ENCODE peak calls at places on chromosome X, in five cellular contexts. V, L, A, F and P are unnamed samples.

GRCh38 chrX:47199286-47199685 is 5.7 kb downstream of the UBA1 start:
- DNase-seq in V (no peak), L (no peak), A (no peak), F (no peak), P (no peak)

GRCh38 chrX:44872319-44872816 is 620 bp upstream of the KDM6A start:
- DNase-seq in V (no peak), L (no peak), A (peak), F (no peak), P (peak)

GRCh38 chrX:104324871-104325585 is 70.3 kb upstream of the ESX1 start:
- DNase-seq in V (no peak), L (no peak), A (no peak), F (no peak), P (no peak)

GRCh38 chrX:19758536-19758935 is 128.9 kb downstream of the SH3KBP1 start:
- DNase-seq in V (no peak), L (peak), A (no peak), F (no peak), P (no peak)

GRCh38 chrX:16222123-16222522 is 54.8 kb downstream of the MAGEB17 start:
- DNase-seq in V (no peak), L (no peak), A (no peak), F (no peak), P (no peak)

GRCh38 chrX:118188977-118189376 is 72.4 kb upstream of the KLHL13 start:
- DNase-seq in V (no peak), L (no peak), A (no peak), F (no peak), P (no peak)

GRCh38 chrX:2220296-2220695 is 280.5 kb downstream of the DHRSX start:
- DNase-seq in V (no peak), L (no peak), A (no peak), F (no peak), P (no peak)

GRCh38 chrX:6210230-6210629 is 18.4 kb downstream of the NLGN4X start:
- DNase-seq in V (no peak), L (no peak), A (no peak), F (no peak), P (no peak)

GRCh38 chrX:47358387-47359065 is 11.9 kb upstream of the ZNF157 start:
- DNase-seq in V (no peak), L (no peak), A (no peak), F (no peak), P (no peak)

GRCh38 chrX:31993635-31994034 is 921.8 kb upstream of the FTHL17 start:
- DNase-seq in V (no peak), L (peak), A (no peak), F (no peak), P (no peak)

GRCh38 chrX:34437586-34437985 is 219.5 kb downstream of the TMEM47 start:
- DNase-seq in V (no peak), L (no peak), A (no peak), F (no peak), P (no peak)

GRCh38 chrX:63032811-63033210 is 318.3 kb downstream of the SPIN4 start:
- DNase-seq in V (no peak), L (no peak), A (no peak), F (no peak), P (no peak)

GRCh38 chrX:19739683-19740082 is 147.7 kb downstream of the SH3KBP1 start:
- DNase-seq in V (no peak), L (peak), A (peak), F (no peak), P (peak)

GRCh38 chrX:47190445-47191269 is 3.0 kb upstream of the UBA1 start:
- DNase-seq in V (peak), L (peak), A (peak), F (peak), P (peak)

GRCh38 chrX:103847174-103847870 is 15.3 kb upstream of the RAB9B start:
- DNase-seq in V (no peak), L (no peak), A (no peak), F (no peak), P (no peak)

GRCh38 chrX:11770320-11770719 is 12.3 kb downstream of the MSL3 start:
- DNase-seq in V (no peak), L (peak), A (peak), F (peak), P (peak)

GRCh38 chrX:148771440-148771839 is 271.0 kb downstream of the AFF2 start:
- DNase-seq in V (no peak), L (no peak), A (no peak), F (no peak), P (no peak)

GRCh38 chrX:86263526-86263925 is 115.3 kb downstream of the DACH2 start:
- DNase-seq in V (no peak), L (no peak), A (no peak), F (no peak), P (no peak)

GRCh38 chrX:2969021-2969420 is 37.3 kb upstream of the ARSH start:
- DNase-seq in V (no peak), L (no peak), A (no peak), F (no peak), P (no peak)

GRCh38 chrX:151697537-151697936 is 2.3 kb downstream of the PRRG3 start:
- DNase-seq in V (no peak), L (no peak), A (no peak), F (no peak), P (no peak)

GRCh38 chrX:121365572-121366161 is 318.3 kb downstream of the GLUD2 start:
- DNase-seq in V (no peak), L (no peak), A (no peak), F (no peak), P (no peak)

GRCh38 chrX:122219735-122220134 is 964.3 kb upstream of the GRIA3 start:
- DNase-seq in V (no peak), L (no peak), A (no peak), F (no peak), P (no peak)

GRCh38 chrX:7480721-7481120 is 332.8 kb upstream of the PUDP start:
- DNase-seq in V (no peak), L (no peak), A (no peak), F (no peak), P (no peak)
- TF ChIP-seq TAF1 in V (no peak), L (no peak), A (no peak), F (no peak), P (no peak)

GRCh38 chrX:70433848-70434351 is 10.7 kb upstream of the DLG3 start:
- DNase-seq in V (peak), L (peak), A (peak), F (no peak), P (peak)

GRCh38 chrX:70436380-70436779 is 8.3 kb upstream of the DLG3 start:
- DNase-seq in V (no peak), L (no peak), A (peak), F (no peak), P (no peak)

GRCh38 chrX:70432936-70433847 is 10.1 kb downstream of the GDPD2 start:
- DNase-seq in V (no peak), L (no peak), A (peak), F (no peak), P (no peak)

GRCh38 chrX:70434914-70435586 is 9.6 kb upstream of the DLG3 start:
- DNase-seq in V (no peak), L (no peak), A (no peak), F (no peak), P (no peak)

DNA sequence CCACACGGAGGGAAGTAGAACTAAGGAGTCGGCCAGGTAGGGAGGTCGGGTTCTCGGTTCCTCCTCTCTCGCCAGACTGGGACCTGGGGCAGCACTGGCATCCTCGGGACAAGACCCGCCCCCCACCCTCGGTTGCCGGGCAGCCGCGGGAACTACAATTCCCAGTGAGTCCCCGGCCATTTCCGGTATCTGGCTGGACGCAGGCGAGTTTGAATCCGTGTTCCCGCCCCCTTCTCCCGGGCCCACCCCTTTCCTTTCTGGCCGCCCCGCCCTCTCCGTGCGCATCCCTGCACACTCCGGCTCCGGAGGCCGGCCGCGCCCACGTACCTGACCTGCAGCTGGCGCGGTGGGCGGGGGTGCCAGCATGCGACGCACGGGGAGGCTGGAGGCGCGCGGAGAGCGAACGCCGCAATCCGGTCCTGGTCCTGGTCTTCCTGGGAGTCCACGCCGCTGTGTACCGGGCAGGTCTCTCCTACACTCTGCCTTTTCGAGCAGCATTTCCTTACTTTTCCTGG is 10.2 kb upstream of the DLG3 start:
- DNase-seq in V (peak), L (peak), A (peak), F (no peak), P (peak)
- TF ChIP-seq POLR2A in V (no peak), L (peak), A (no peak), F (no peak), P (peak)

DNA sequence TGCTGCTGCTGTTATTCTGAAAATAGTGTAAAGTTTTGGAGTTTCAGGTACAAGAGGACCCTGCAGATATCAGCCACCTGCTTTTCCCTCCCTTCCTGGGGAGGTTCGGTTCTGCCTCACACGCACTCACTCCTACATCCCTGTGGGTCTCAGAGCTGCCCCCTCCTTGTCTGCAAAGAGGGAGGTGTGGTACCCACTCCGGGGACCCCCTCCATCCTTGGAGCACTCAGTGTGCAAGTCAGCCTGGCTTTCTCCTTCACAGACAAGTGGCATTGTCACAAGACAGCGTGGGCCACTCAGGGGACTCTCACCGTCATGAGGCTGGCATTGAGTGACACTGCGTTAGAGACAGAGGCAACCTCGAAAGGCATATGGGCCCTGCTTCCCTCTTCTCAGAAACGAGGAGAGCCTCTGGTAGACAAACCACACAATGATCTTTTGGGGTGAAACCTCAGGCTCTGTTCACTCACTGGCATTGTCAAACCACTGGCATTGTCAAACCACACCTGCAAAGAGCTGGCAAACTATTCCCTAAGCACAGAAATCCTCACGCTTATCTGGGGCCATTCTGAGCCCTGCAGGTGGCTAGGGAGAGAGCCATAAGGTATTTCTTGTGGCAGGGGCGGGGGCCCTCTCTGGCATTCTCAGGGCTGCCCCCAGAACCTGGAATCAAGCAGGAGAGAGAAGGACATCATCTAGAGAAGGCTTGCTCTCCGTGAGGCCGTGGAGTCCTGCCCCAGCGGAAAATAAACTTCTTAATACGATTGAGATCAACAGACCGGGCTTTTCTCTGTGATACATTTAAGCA is 285.0 kb downstream of the SHOX start:
- DNase-seq in V (no peak), L (no peak), A (no peak), F (no peak), P (no peak)
- TF ChIP-seq POLR2AphosphoS5 in V (no peak), L (no peak), A (no peak), F (no peak), P (no peak)

GRCh38 chrX:23817979-23818336 is 35.0 kb downstream of the SAT1 start:
- DNase-seq in V (no peak), L (no peak), A (no peak), F (no peak), P (no peak)
- TF ChIP-seq TAF1 in V (no peak), L (no peak), A (no peak), F (no peak), P (no peak)

DNA sequence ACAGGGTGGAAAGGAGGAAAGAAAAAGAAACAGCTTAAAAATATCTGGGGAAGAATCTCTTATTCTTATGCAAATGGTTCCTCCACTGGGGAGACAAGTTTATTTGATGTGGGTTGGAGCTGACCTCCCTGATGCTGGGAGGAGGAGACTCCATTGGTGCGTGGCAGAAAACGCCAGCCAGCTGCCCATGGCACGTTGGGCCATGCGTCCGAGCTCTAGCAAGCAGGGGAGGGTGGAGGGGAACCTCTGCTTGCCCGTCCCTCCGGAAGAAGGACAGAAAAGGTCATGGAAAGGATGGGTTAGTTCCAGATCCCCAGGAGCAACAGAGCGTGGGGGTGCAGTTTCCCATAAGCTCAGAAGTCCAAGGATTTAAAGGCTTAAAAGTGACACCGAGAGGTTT is 210.4 kb downstream of the KLHL4 start:
- DNase-seq in V (no peak), L (no peak), A (peak), F (no peak), P (no peak)
- TF ChIP-seq POLR2A in V (no peak), L (no peak), A (peak), F (no peak), P (no peak)

GRCh38 chrX:39629001-39629400 is 468.8 kb downstream of the BCOR start:
- DNase-seq in V (no peak), L (no peak), A (no peak), F (no peak), P (no peak)

GRCh38 chrX:39631275-39631674 is 466.5 kb downstream of the BCOR start:
- DNase-seq in V (no peak), L (no peak), A (no peak), F (no peak), P (no peak)

GRCh38 chrX:39636481-39636880 is 461.3 kb downstream of the BCOR start:
- DNase-seq in V (no peak), L (no peak), A (no peak), F (no peak), P (no peak)

GRCh38 chrX:39630344-39630743 is 467.4 kb downstream of the BCOR start:
- DNase-seq in V (no peak), L (no peak), A (no peak), F (no peak), P (no peak)

DNA sequence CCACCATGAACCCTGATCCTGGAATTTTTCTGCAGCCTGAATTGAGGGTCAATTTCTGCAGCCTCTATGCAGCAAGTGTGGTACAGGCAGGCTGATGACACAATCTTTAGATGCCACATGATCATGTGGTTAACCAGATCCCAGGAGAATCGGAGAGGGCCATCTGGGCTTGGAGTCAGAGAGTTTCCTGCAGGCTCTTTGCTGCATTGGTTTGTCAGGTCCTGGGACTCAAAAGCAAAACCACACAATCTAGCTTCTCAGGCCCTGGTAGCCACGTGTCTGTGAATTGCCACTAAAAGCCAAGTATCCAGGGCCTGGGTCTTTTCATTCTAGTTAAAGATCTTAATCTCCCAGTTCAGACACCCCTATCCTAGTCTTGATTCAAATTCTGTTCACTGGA is 464.5 kb downstream of the BCOR start:
- DNase-seq in V (no peak), L (no peak), A (no peak), F (no peak), P (no peak)
- TF ChIP-seq POLR2AphosphoS5 in V (no peak), L (no peak), A (no peak), F (no peak), P (no peak)

GRCh38 chrX:74232859-74233258 is 71.1 kb upstream of the ZCCHC13 start:
- DNase-seq in V (no peak), L (peak), A (no peak), F (no peak), P (no peak)
- TF ChIP-seq TAF1 in V (no peak), L (no peak), A (no peak), F (no peak), P (no peak)

DNA sequence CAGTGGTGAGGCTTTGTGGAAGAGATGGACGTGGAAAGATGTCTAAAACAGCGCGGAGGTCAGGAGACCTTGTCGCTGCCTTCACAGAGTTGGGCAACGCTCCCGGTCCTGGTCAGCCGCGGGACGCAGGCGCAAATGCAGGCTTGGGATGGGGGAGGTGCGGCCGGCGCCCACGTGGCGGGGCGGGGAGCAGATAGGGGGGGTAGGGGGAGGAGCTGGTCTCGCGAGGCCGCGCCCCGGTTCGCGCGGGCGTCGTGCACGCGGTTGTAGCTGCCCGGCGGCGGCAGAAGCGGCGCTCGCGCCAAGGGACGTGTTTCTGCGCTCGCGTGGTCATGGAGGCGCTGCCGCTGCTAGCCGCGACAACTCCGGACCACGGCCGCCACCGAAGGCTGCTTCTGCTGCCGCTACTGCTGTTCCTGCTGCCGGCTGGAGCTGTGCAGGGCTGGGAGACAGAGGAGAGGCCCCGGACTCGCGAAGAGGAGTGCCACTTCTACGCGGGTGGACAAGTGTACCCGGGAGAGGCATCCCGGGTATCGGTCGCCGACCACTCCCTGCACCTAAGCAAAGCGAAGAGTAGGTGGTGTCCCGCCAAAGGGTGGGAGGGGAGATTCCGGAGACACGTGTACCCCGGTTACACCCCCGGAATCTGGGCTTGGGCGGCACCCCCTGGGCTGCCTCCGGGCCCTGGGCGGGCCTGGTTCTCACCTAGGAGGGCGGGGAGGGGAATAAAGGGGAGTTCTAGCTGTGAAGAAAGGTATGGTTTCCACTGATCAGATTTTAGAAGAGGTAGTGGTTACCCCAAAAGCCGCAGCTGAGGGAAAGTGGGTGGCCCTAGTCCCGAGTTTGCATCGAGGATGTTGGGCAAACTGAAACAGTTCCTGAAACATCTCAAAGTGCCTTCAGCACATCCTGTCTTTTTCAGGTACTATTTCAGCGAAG is at the start of gene PRDX4:
- DNase-seq in V (peak), L (peak), A (peak), F (peak), P (peak)
- TF ChIP-seq POLR2A in V (peak), L (peak), A (peak), F (peak), P (peak)

DNA sequence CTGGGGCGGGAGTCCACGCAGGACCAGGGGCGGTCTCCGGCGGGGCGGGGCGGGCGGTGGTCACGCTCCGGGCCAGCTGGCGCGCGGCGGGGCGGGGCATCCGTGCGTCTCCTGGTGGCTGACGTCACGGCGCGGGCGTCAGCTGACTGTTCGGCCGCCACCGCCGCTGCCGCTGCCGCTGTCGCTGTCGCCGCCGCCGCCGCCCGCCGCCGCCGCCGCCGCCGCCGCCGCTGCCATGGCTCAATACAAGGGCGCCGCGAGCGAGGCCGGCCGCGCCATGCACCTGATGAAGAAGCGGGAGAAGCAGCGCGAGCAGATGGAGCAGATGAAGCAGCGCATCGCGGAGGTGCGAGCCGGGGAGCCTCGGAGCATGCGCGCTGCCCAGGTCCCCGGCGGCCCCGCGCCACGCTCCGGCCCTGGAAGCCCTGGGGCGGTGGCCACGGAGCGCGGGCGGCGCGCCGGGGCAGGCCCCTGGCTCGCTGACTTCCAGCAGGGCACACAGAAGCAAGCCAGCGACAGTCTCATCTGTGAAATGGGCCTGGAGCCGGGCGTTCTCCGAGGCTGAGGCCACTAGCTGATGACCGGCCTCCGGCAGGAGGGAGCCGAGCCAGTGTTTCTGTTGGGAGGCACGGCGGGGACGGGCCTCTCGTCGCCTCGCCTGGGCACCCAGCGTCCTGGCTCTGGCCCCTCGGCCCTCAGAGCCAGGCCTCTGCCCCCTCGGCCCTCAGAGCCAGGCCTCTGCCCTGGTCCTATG is at the start of gene FAM50A:
- DNase-seq in V (peak), L (no peak), A (peak), F (no peak), P (peak)
- TF ChIP-seq POLR2AphosphoS5 in V (no peak), L (no peak), A (no peak), F (no peak), P (no peak)